ENCODE peak calls at places on chromosomes 1 and 21, in six cellular contexts. One of them, this sample, is unnamed. For H3K27me3, the result is how much of the 10 kb centered on the place peaks cover.

GRCh38 chr1:7669559-7670208 is 101.4 kb upstream of the VAMP3 start:
- DNase-seq in lung: no peak
- DNase-seq in uterus: no peak
- DNase-seq in AG04450: no peak
- DNase-seq in ascending aorta: no peak
- DNase-seq in heart right ventricle: no peak
- DNase-seq in this sample: peak

GRCh38 chr1:42737257-42737656 is 2.8 kb downstream of the CLDN19 start:
- DNase-seq in lung: peak
- DNase-seq in uterus: no peak
- DNase-seq in AG04450: no peak
- DNase-seq in ascending aorta: no peak
- DNase-seq in heart right ventricle: no peak
- DNase-seq in this sample: no peak

GRCh38 chr21:46604329-46604974 is 430 bp downstream of the S100B start:
- DNase-seq in lung: no peak
- DNase-seq in uterus: no peak
- DNase-seq in AG04450: no peak
- DNase-seq in ascending aorta: no peak
- DNase-seq in heart right ventricle: no peak
- DNase-seq in this sample: no peak

GRCh38 chr1:31703431-31704260 is at the start of gene COL16A1:
- DNase-seq in lung: peak
- DNase-seq in uterus: peak
- DNase-seq in AG04450: no peak
- DNase-seq in ascending aorta: peak
- DNase-seq in heart right ventricle: peak
- DNase-seq in this sample: no peak

GRCh38 chr1:21164266-21164665 is 12.4 kb downstream of the EIF4G3 start:
- DNase-seq in lung: no peak
- DNase-seq in uterus: no peak
- DNase-seq in AG04450: no peak
- DNase-seq in ascending aorta: no peak
- DNase-seq in heart right ventricle: no peak
- DNase-seq in this sample: no peak

GRCh38 chr1:199551967-199552565 is 475.4 kb upstream of the NR5A2 start:
- DNase-seq in lung: no peak
- DNase-seq in uterus: no peak
- DNase-seq in AG04450: peak
- DNase-seq in ascending aorta: no peak
- DNase-seq in heart right ventricle: peak
- DNase-seq in this sample: no peak

GRCh38 chr1:200894712-200895447 is at the start of gene INAVA:
- DNase-seq in lung: peak
- DNase-seq in uterus: no peak
- DNase-seq in AG04450: no peak
- DNase-seq in ascending aorta: no peak
- DNase-seq in heart right ventricle: no peak
- DNase-seq in this sample: peak

GRCh38 chr21:31135536-31136184 is 97.4 kb upstream of the KRTAP19-8 start:
- DNase-seq in lung: no peak
- DNase-seq in uterus: no peak
- DNase-seq in AG04450: no peak
- DNase-seq in ascending aorta: no peak
- DNase-seq in heart right ventricle: no peak
- DNase-seq in this sample: no peak

GRCh38 chr1:15352122-15352957 is 57.3 kb upstream of the EFHD2 start:
- DNase-seq in lung: no peak
- DNase-seq in uterus: no peak
- DNase-seq in AG04450: no peak
- DNase-seq in ascending aorta: no peak
- DNase-seq in heart right ventricle: no peak
- DNase-seq in this sample: no peak

GRCh38 chr1:230906226-230906625 is 37.9 kb upstream of the C1orf198 start:
- DNase-seq in lung: no peak
- DNase-seq in uterus: no peak
- DNase-seq in AG04450: no peak
- DNase-seq in ascending aorta: no peak
- DNase-seq in heart right ventricle: no peak
- DNase-seq in this sample: no peak

GRCh38 chr1:111604931-111605330 is 14.7 kb upstream of the RAP1A start:
- DNase-seq in lung: no peak
- DNase-seq in uterus: no peak
- DNase-seq in AG04450: no peak
- DNase-seq in ascending aorta: no peak
- DNase-seq in heart right ventricle: no peak
- DNase-seq in this sample: no peak

GRCh38 chr21:42799516-42799915 is 79.8 kb downstream of the WDR4 start:
- DNase-seq in lung: no peak
- DNase-seq in uterus: no peak
- DNase-seq in AG04450: no peak
- DNase-seq in ascending aorta: no peak
- DNase-seq in heart right ventricle: no peak
- DNase-seq in this sample: no peak

GRCh38 chr1:193187114-193187513 is 701 bp upstream of the B3GALT2 start:
- DNase-seq in lung: no peak
- DNase-seq in uterus: no peak
- DNase-seq in AG04450: no peak
- DNase-seq in ascending aorta: no peak
- DNase-seq in heart right ventricle: no peak
- DNase-seq in this sample: no peak

GRCh38 chr1:238653693-238654321 is 732.6 kb upstream of the CHRM3 start:
- DNase-seq in lung: no peak
- DNase-seq in uterus: no peak
- DNase-seq in AG04450: no peak
- DNase-seq in ascending aorta: no peak
- DNase-seq in heart right ventricle: no peak
- DNase-seq in this sample: no peak

GRCh38 chr21:16186742-16187141 is 457.0 kb downstream of the USP25 start:
- DNase-seq in lung: no peak
- DNase-seq in uterus: no peak
- DNase-seq in AG04450: no peak
- DNase-seq in ascending aorta: no peak
- DNase-seq in heart right ventricle: no peak
- DNase-seq in this sample: no peak

GRCh38 chr1:232305020-232305419 is 324.9 kb downstream of the SIPA1L2 start:
- DNase-seq in lung: peak
- DNase-seq in uterus: no peak
- DNase-seq in AG04450: no peak
- DNase-seq in ascending aorta: no peak
- DNase-seq in heart right ventricle: no peak
- DNase-seq in this sample: no peak

GRCh38 chr1:61606448-61607312 is 118.3 kb downstream of the TM2D1 start:
- DNase-seq in lung: peak
- DNase-seq in uterus: peak
- DNase-seq in AG04450: no peak
- DNase-seq in ascending aorta: peak
- DNase-seq in heart right ventricle: peak
- DNase-seq in this sample: no peak

GRCh38 chr1:92961896-92962752 is 862 bp upstream of the DIPK1A start:
- DNase-seq in lung: peak
- DNase-seq in uterus: peak
- DNase-seq in AG04450: no peak
- DNase-seq in ascending aorta: no peak
- DNase-seq in heart right ventricle: peak
- DNase-seq in this sample: peak

GRCh38 chr21:45825209-45825602 is 156.4 kb upstream of the COL6A1 start:
- DNase-seq in lung: no peak
- DNase-seq in uterus: peak
- DNase-seq in AG04450: no peak
- DNase-seq in ascending aorta: no peak
- DNase-seq in heart right ventricle: no peak
- DNase-seq in this sample: no peak

GRCh38 chr1:186498695-186499389 is 37.9 kb upstream of the PDC start:
- DNase-seq in lung: no peak
- DNase-seq in uterus: no peak
- DNase-seq in AG04450: no peak
- DNase-seq in ascending aorta: no peak
- DNase-seq in heart right ventricle: no peak
- DNase-seq in this sample: peak

GRCh38 chr1:201032408-201032807 is 8.9 kb upstream of the KIF21B start:
- DNase-seq in lung: no peak
- DNase-seq in uterus: no peak
- DNase-seq in AG04450: no peak
- DNase-seq in ascending aorta: no peak
- DNase-seq in heart right ventricle: no peak
- DNase-seq in this sample: no peak

DNA sequence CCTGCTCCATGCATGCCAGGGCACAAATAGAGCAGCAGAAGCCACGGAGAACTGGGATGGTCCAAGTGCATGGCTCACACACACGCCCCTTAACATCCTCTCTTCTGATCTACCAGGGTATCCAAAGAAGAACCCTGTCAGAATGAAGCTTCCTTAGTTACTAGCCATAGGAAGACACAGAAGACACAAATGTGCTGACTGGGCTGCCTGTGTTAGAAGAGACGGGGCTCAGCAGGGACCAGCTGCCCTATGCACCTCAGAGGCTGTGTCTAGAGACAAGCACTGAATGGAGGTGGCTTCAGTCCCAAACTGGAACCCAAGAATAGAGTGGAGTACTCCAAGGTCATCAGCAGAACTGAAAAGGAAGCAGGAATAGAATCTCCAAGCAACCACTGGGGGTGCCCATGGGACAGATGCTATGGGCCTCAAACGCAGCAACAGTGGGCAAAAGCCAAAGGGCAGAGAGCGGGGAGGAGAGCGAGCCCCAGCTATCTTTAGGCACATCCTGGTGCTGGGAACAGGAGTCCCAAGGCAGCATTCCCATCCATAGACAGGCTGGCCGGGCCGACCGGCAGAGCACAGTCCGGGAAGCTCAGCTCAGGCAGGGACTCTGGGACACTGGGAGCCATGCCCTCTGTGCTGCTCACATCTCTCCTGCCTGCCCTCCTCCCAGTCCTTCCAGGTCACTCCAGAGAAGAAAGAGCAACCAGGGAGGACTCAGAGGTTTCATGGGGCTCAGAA is 9.5 kb downstream of the SLC6A9 start:
- DNase-seq in lung: no peak
- DNase-seq in uterus: no peak
- DNase-seq in AG04450: no peak
- DNase-seq in ascending aorta: no peak
- DNase-seq in heart right ventricle: peak
- DNase-seq in this sample: no peak
- TF ChIP-seq CTCF in lung: no peak
- TF ChIP-seq CTCF in uterus: no peak
- TF ChIP-seq CTCF in AG04450: no peak
- TF ChIP-seq CTCF in ascending aorta: no peak
- TF ChIP-seq CTCF in heart right ventricle: no peak
- TF ChIP-seq CTCF in this sample: no peak

DNA sequence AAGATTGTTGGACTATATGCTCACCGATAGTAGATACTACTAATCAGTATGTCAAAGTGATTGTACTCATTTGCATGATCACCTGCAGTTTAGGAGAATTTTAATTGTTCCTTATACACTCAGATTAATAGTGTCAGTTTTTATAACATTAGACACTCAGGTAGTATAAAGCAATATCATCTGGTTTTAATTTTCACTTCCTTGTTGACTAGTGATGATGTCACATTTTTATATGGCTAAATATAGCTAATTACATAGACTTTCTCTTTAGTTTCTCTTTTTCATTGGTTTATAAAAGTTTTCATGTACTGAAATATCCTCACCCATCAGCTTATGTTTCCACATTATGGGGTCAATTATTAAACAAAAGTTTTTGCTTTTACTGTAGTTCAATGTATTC is 1332.4 kb upstream of the ADGRL2 start:
- DNase-seq in lung: no peak
- DNase-seq in uterus: no peak
- DNase-seq in AG04450: no peak
- DNase-seq in ascending aorta: no peak
- DNase-seq in heart right ventricle: no peak
- DNase-seq in this sample: no peak
- H3K27me3 ChIP-seq in lung: under half
- H3K27me3 ChIP-seq in uterus: under half
- H3K27me3 ChIP-seq in AG04450: under half
- H3K27me3 ChIP-seq in ascending aorta: under half
- H3K27me3 ChIP-seq in heart right ventricle: under half
- H3K27me3 ChIP-seq in this sample: under half

GRCh38 chr1:4973341-4973740 is 318.9 kb downstream of the AJAP1 start:
- DNase-seq in lung: no peak
- DNase-seq in uterus: no peak
- DNase-seq in AG04450: no peak
- DNase-seq in ascending aorta: no peak
- DNase-seq in heart right ventricle: no peak
- DNase-seq in this sample: no peak
- TF ChIP-seq CTCF in lung: no peak
- TF ChIP-seq CTCF in uterus: no peak
- TF ChIP-seq CTCF in AG04450: no peak
- TF ChIP-seq CTCF in ascending aorta: no peak
- TF ChIP-seq CTCF in heart right ventricle: no peak
- TF ChIP-seq CTCF in this sample: no peak

GRCh38 chr1:36320291-36320758 is 3.1 kb downstream of the EVA1B start:
- DNase-seq in lung: no peak
- DNase-seq in uterus: no peak
- DNase-seq in AG04450: no peak
- DNase-seq in ascending aorta: no peak
- DNase-seq in heart right ventricle: no peak
- DNase-seq in this sample: no peak

GRCh38 chr1:36320767-36321118 is 2.7 kb downstream of the EVA1B start:
- DNase-seq in lung: no peak
- DNase-seq in uterus: peak
- DNase-seq in AG04450: no peak
- DNase-seq in ascending aorta: no peak
- DNase-seq in heart right ventricle: no peak
- DNase-seq in this sample: no peak

GRCh38 chr1:36322786-36323635 is 434 bp downstream of the EVA1B start:
- DNase-seq in lung: peak
- DNase-seq in uterus: peak
- DNase-seq in AG04450: no peak
- DNase-seq in ascending aorta: no peak
- DNase-seq in heart right ventricle: peak
- DNase-seq in this sample: peak

GRCh38 chr1:36322085-36322785 is 1.2 kb downstream of the EVA1B start:
- DNase-seq in lung: no peak
- DNase-seq in uterus: peak
- DNase-seq in AG04450: no peak
- DNase-seq in ascending aorta: no peak
- DNase-seq in heart right ventricle: no peak
- DNase-seq in this sample: no peak

GRCh38 chr1:36321119-36321951 is 2.1 kb downstream of the EVA1B start:
- DNase-seq in lung: peak
- DNase-seq in uterus: peak
- DNase-seq in AG04450: peak
- DNase-seq in ascending aorta: no peak
- DNase-seq in heart right ventricle: peak
- DNase-seq in this sample: no peak
- H3K27me3 ChIP-seq in lung: under half
- H3K27me3 ChIP-seq in uterus: under half
- H3K27me3 ChIP-seq in AG04450: under half
- H3K27me3 ChIP-seq in ascending aorta: under half
- H3K27me3 ChIP-seq in heart right ventricle: under half
- H3K27me3 ChIP-seq in this sample: under half

GRCh38 chr1:59521456-59521855 is 224.6 kb downstream of the FGGY start:
- DNase-seq in lung: no peak
- DNase-seq in uterus: no peak
- DNase-seq in AG04450: no peak
- DNase-seq in ascending aorta: no peak
- DNase-seq in heart right ventricle: no peak
- DNase-seq in this sample: no peak
- TF ChIP-seq CTCF in lung: no peak
- TF ChIP-seq CTCF in uterus: no peak
- TF ChIP-seq CTCF in AG04450: no peak
- TF ChIP-seq CTCF in ascending aorta: no peak
- TF ChIP-seq CTCF in heart right ventricle: no peak
- TF ChIP-seq CTCF in this sample: no peak

This sample was measured in Caco-2.